ENCODE peak calls at places on chromosomes 1 and 21, in four cellular contexts. R is right atrium auricular region, U is head of caudate nucleus, G is AG09309. C is an unnamed sample.
A peak's percentile ranks its signal among the peaks of the same experiment; 100 is the strongest.

GRCh38 chr1:101239095-101240040 is 2.5 kb downstream of the S1PR1 start:
- DNase-seq in R (no peak), U (no peak), G (no peak), C (no peak)

GRCh38 chr1:19616489-19616888 is 27.6 kb upstream of the NBL1 start:
- DNase-seq in R (no peak), U (no peak), G (peak; percentile 56), C (no peak)

GRCh38 chr1:99980928-99981327 is 11.1 kb downstream of the SLC35A3 start:
- DNase-seq in R (no peak), U (no peak), G (no peak), C (no peak)

GRCh38 chr1:54125671-54126070 is 27.1 kb downstream of the CDCP2 start:
- DNase-seq in R (no peak), U (peak; percentile 25), G (no peak), C (peak; percentile 15)

GRCh38 chr1:201888282-201889033 is at the start of gene SHISA4:
- DNase-seq in R (peak; percentile 88), U (peak; percentile 97), G (no peak), C (peak; percentile 94)

GRCh38 chr1:92747735-92748134 is 37.2 kb downstream of the EVI5 start:
- DNase-seq in R (no peak), U (no peak), G (no peak), C (no peak)

GRCh38 chr1:54228638-54229079 is 28.7 kb downstream of the MRPL37 start:
- DNase-seq in R (no peak), U (no peak), G (no peak), C (no peak)

GRCh38 chr1:19776287-19776686 is 23.4 kb downstream of the TMCO4 start:
- DNase-seq in R (no peak), U (no peak), G (no peak), C (no peak)

GRCh38 chr1:179365342-179366092 is at the start of gene AXDND1:
- DNase-seq in R (peak; percentile 91), U (peak; percentile 88), G (peak; percentile 57), C (peak; percentile 80)

GRCh38 chr1:6905790-6906189 is 120.5 kb downstream of the CAMTA1 start:
- DNase-seq in R (no peak), U (no peak), G (no peak), C (no peak)

GRCh38 chr1:39490596-39491145 is 765 bp upstream of the BMP8A start:
- DNase-seq in R (no peak), U (peak; percentile 60), G (no peak), C (no peak)

GRCh38 chr1:78091215-78091813 is 45.5 kb downstream of the GIPC2 start:
- DNase-seq in R (no peak), U (no peak), G (no peak), C (no peak)

GRCh38 chr1:59757185-59757747 is 57.5 kb upstream of the HOOK1 start:
- DNase-seq in R (no peak), U (no peak), G (no peak), C (no peak)

GRCh38 chr1:175434268-175434860 is 241.8 kb upstream of the KIAA0040 start:
- DNase-seq in R (no peak), U (no peak), G (no peak), C (no peak)

GRCh38 chr21:45612096-45613019 is 31.2 kb upstream of the PCBP3 start:
- DNase-seq in R (no peak), U (peak; percentile 18), G (no peak), C (no peak)

GRCh38 chr1:180507826-180508724 is 5.7 kb upstream of the ACBD6 start:
- DNase-seq in R (no peak), U (no peak), G (peak; percentile 21), C (no peak)

GRCh38 chr1:15323351-15323988 is 76.4 kb downstream of the FHAD1 start:
- DNase-seq in R (peak; percentile 79), U (peak; percentile 82), G (no peak), C (peak; percentile 21)

GRCh38 chr1:229258031-229258850 is 12.7 kb upstream of the RAB4A start:
- DNase-seq in R (no peak), U (peak; percentile 66), G (peak; percentile 39), C (peak; percentile 67)

GRCh38 chr1:183331095-183331742 is 87.0 kb downstream of the NMNAT2 start:
- DNase-seq in R (no peak), U (peak; percentile 81), G (no peak), C (no peak)

GRCh38 chr21:46057710-46058241 is 40.1 kb upstream of the COL6A2 start:
- DNase-seq in R (peak; percentile 36), U (no peak), G (no peak), C (no peak)

GRCh38 chr1:241985787-241986186 is 13.1 kb downstream of the MAP1LC3C start:
- DNase-seq in R (no peak), U (no peak), G (no peak), C (peak; percentile 4)

GRCh38 chr1:203278087-203278884 is 27.0 kb upstream of the BTG2 start:
- DNase-seq in R (peak; percentile 99), U (peak; percentile 94), G (peak; percentile 39), C (peak; percentile 90)

GRCh38 chr1:213830371-213830770 is 157.4 kb upstream of the PROX1 start:
- DNase-seq in R (no peak), U (no peak), G (no peak), C (no peak)

GRCh38 chr1:15311886-15312285 is 64.9 kb downstream of the FHAD1 start:
- DNase-seq in R (no peak), U (no peak), G (no peak), C (no peak)

GRCh38 chr1:157154940-157155514 is 16.8 kb upstream of the ETV3 start:
- DNase-seq in R (peak; percentile 67), U (no peak), G (no peak), C (no peak)

GRCh38 chr1:97893844-97894243 is 27.0 kb downstream of the DPYD start:
- DNase-seq in R (no peak), U (no peak), G (no peak), C (no peak)

C was measured in substantia nigra.